ENCODE peak calls at places on chromosomes 7 and 10, in seven cellular contexts. One of them, this sample, is unnamed.
A peak's percentile ranks its signal among the peaks of the same experiment; 100 is the strongest.

GRCh38 chr10:112461029-112461887 is 14.2 kb downstream of the VTI1A start:
- DNase-seq in Right ventricle myocardium inferior: no peak
- DNase-seq in G401: no peak
- DNase-seq in CD4-positive, alpha-beta memory T cell: no peak
- DNase-seq in stimulated activated naive CD8-positive, alpha-beta T cell treated with anti-CD3 and anti-CD28 coated beads, Interleukin-15, Interleukin-2, amounts not matched to agents 100 U/mL and 50 U/mL, for 24 hours: peak; percentile 31
- DNase-seq in SJSA1: no peak
- DNase-seq in neural crest cell: no peak
- DNase-seq in this sample: no peak

GRCh38 chr10:102375867-102376266 is 19.6 kb upstream of the NFKB2 start:
- DNase-seq in Right ventricle myocardium inferior: no peak
- DNase-seq in G401: peak; percentile 37
- DNase-seq in CD4-positive, alpha-beta memory T cell: no peak
- DNase-seq in stimulated activated naive CD8-positive, alpha-beta T cell treated with anti-CD3 and anti-CD28 coated beads, Interleukin-15, Interleukin-2, amounts not matched to agents 100 U/mL and 50 U/mL, for 24 hours: no peak
- DNase-seq in SJSA1: no peak
- DNase-seq in neural crest cell: no peak
- DNase-seq in this sample: no peak

GRCh38 chr7:158592541-158592940 is 4.9 kb upstream of the PTPRN2 start:
- DNase-seq in Right ventricle myocardium inferior: no peak
- DNase-seq in G401: no peak
- DNase-seq in CD4-positive, alpha-beta memory T cell: no peak
- DNase-seq in stimulated activated naive CD8-positive, alpha-beta T cell treated with anti-CD3 and anti-CD28 coated beads, Interleukin-15, Interleukin-2, amounts not matched to agents 100 U/mL and 50 U/mL, for 24 hours: no peak
- DNase-seq in SJSA1: no peak
- DNase-seq in neural crest cell: no peak
- DNase-seq in this sample: no peak

GRCh38 chr7:106036004-106036403 is 72.9 kb downstream of the CDHR3 start:
- DNase-seq in Right ventricle myocardium inferior: no peak
- DNase-seq in G401: no peak
- DNase-seq in CD4-positive, alpha-beta memory T cell: no peak
- DNase-seq in stimulated activated naive CD8-positive, alpha-beta T cell treated with anti-CD3 and anti-CD28 coated beads, Interleukin-15, Interleukin-2, amounts not matched to agents 100 U/mL and 50 U/mL, for 24 hours: no peak
- DNase-seq in SJSA1: no peak
- DNase-seq in neural crest cell: no peak
- DNase-seq in this sample: no peak

GRCh38 chr10:4383683-4384082 is 442.3 kb upstream of the AKR1E2 start:
- DNase-seq in Right ventricle myocardium inferior: no peak
- DNase-seq in G401: no peak
- DNase-seq in CD4-positive, alpha-beta memory T cell: no peak
- DNase-seq in stimulated activated naive CD8-positive, alpha-beta T cell treated with anti-CD3 and anti-CD28 coated beads, Interleukin-15, Interleukin-2, amounts not matched to agents 100 U/mL and 50 U/mL, for 24 hours: no peak
- DNase-seq in SJSA1: no peak
- DNase-seq in neural crest cell: no peak
- DNase-seq in this sample: no peak

GRCh38 chr10:71159892-71160291 is 52.5 kb upstream of the UNC5B start:
- DNase-seq in Right ventricle myocardium inferior: no peak
- DNase-seq in G401: no peak
- DNase-seq in CD4-positive, alpha-beta memory T cell: no peak
- DNase-seq in stimulated activated naive CD8-positive, alpha-beta T cell treated with anti-CD3 and anti-CD28 coated beads, Interleukin-15, Interleukin-2, amounts not matched to agents 100 U/mL and 50 U/mL, for 24 hours: no peak
- DNase-seq in SJSA1: no peak
- DNase-seq in neural crest cell: no peak
- DNase-seq in this sample: no peak

GRCh38 chr7:13262929-13263530 is 575.6 kb downstream of the ARL4A start:
- DNase-seq in Right ventricle myocardium inferior: no peak
- DNase-seq in G401: peak; percentile 40
- DNase-seq in CD4-positive, alpha-beta memory T cell: peak; percentile 40
- DNase-seq in stimulated activated naive CD8-positive, alpha-beta T cell treated with anti-CD3 and anti-CD28 coated beads, Interleukin-15, Interleukin-2, amounts not matched to agents 100 U/mL and 50 U/mL, for 24 hours: no peak
- DNase-seq in SJSA1: no peak
- DNase-seq in neural crest cell: no peak
- DNase-seq in this sample: peak; percentile 0

GRCh38 chr10:56035489-56035888 is 325.6 kb downstream of the ZWINT start:
- DNase-seq in Right ventricle myocardium inferior: no peak
- DNase-seq in G401: no peak
- DNase-seq in CD4-positive, alpha-beta memory T cell: no peak
- DNase-seq in stimulated activated naive CD8-positive, alpha-beta T cell treated with anti-CD3 and anti-CD28 coated beads, Interleukin-15, Interleukin-2, amounts not matched to agents 100 U/mL and 50 U/mL, for 24 hours: no peak
- DNase-seq in SJSA1: no peak
- DNase-seq in neural crest cell: no peak
- DNase-seq in this sample: no peak

GRCh38 chr7:32204361-32205018 is 134.3 kb upstream of the PDE1C start:
- DNase-seq in Right ventricle myocardium inferior: peak; percentile 77
- DNase-seq in G401: peak; percentile 91
- DNase-seq in CD4-positive, alpha-beta memory T cell: no peak
- DNase-seq in stimulated activated naive CD8-positive, alpha-beta T cell treated with anti-CD3 and anti-CD28 coated beads, Interleukin-15, Interleukin-2, amounts not matched to agents 100 U/mL and 50 U/mL, for 24 hours: no peak
- DNase-seq in SJSA1: peak; percentile 70
- DNase-seq in neural crest cell: peak; percentile 60
- DNase-seq in this sample: no peak